ENCODE peak calls at places on chromosomes 11 and 22, in five cellular contexts. B, F, O, N and U are unnamed samples. For H3K4me1, the result is how much of the 10 kb centered on the place peaks cover.

GRCh38 chr11:78961938-78962701 is 387.5 kb upstream of the NARS2 start:
- DNase-seq in F (peak), N (no peak), B (no peak), O (peak), U (peak)

GRCh38 chr22:26068571-26068970 is 100.7 kb upstream of the SEZ6L start:
- DNase-seq in F (no peak), N (no peak), O (no peak), B (no peak), U (peak)

GRCh38 chr11:76863196-76863777 is 2.6 kb downstream of the ACER3 start:
- DNase-seq in N (no peak), O (no peak), F (no peak), B (peak), U (no peak)

GRCh38 chr22:23063539-23064380 is 6.6 kb upstream of the GNAZ start:
- DNase-seq in O (no peak), F (no peak), B (no peak), N (no peak), U (peak)

GRCh38 chr11:92767416-92767815 is 202.0 kb upstream of the MTNR1B start:
- DNase-seq in N (no peak), F (no peak), O (no peak), B (no peak), U (no peak)

GRCh38 chr22:44387486-44387885 is 74.7 kb upstream of the SHISAL1 start:
- DNase-seq in O (no peak), N (no peak), B (peak), F (no peak), U (peak)

GRCh38 chr11:31818874-31819331 is 7.8 kb upstream of the PAX6 start:
- DNase-seq in O (no peak), N (no peak), B (no peak), F (no peak), U (peak)

GRCh38 chr11:32053151-32053550 is 37.7 kb upstream of the RCN1 start:
- DNase-seq in B (no peak), F (peak), O (no peak), N (no peak), U (no peak)

GRCh38 chr11:3855808-3856491 is 486 bp downstream of the STIM1 start:
- DNase-seq in F (peak), B (peak), O (peak), N (peak), U (peak)
- H3K4me1 ChIP-seq in F (under half), B (under half), O (half or more), N (half or more), U (under half)

DNA sequence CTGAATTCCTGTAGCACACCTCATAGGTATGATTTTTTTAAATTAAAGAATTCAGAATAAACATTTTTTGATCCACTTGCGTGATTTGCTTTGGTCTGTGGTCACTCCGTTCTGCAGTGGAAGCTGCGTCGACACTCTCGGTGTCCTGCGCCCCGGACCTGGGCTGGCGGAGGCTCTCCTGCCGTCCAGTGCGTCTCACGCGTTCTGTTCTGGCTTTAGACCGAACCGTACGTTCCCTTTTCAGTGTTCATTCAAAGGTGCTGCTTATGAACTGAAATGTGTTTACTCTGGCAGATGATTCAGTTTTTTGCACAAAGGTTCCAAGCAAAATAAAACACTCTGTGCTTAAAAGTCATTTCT is 38.2 kb downstream of the CTTN start:
- DNase-seq in B (no peak), N (no peak), O (no peak), F (no peak), U (no peak)
- H3K4me1 ChIP-seq in B (under half), N (under half), O (under half), F (under half), U (under half)

GRCh38 chr11:106961048-106961447 is 57.2 kb downstream of the GUCY1A2 start:
- DNase-seq in N (no peak), O (no peak), B (no peak), F (peak), U (no peak)
- H3K4me1 ChIP-seq in N (under half), O (under half), B (under half), F (under half), U (under half)

GRCh38 chr11:94196363-94196762 is 67.7 kb downstream of the PANX1 start:
- DNase-seq in F (peak), B (no peak), N (no peak), O (peak), U (no peak)

GRCh38 chr11:94198718-94199117 is 70.1 kb downstream of the PANX1 start:
- DNase-seq in B (no peak), F (no peak), O (no peak), N (no peak), U (no peak)

GRCh38 chr11:94199367-94200130 is 70.9 kb downstream of the PANX1 start:
- DNase-seq in F (peak), B (no peak), N (no peak), O (no peak), U (no peak)

GRCh38 chr11:94203070-94203469 is 74.4 kb downstream of the PANX1 start:
- DNase-seq in N (no peak), B (no peak), O (no peak), F (no peak), U (no peak)

DNA sequence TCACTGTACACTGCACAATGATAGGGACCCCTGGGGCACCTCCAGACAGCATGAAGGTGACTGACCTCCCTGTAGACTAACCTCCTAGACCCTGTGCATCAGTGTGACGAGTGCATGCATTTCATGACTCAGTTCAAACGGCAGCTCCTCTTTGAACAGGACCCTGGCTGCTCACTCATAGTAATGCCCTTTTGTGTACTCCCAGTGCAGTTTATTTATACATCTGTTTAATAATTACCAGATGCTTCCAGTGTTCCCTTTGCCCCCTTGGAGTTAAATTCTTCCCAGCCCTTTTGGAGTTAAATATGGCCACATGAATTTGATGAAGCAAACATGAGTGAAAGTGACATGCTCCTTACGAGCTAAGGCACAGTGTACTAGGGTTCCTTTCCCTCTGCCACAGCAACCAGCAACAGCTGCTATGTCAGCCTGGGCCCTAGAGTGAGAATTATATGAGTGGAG is 72.4 kb downstream of the PANX1 start:
- DNase-seq in F (peak), B (no peak), O (no peak), N (no peak), U (no peak)
- H3K4me1 ChIP-seq in F (under half), B (under half), O (under half), N (under half), U (under half)

DNA sequence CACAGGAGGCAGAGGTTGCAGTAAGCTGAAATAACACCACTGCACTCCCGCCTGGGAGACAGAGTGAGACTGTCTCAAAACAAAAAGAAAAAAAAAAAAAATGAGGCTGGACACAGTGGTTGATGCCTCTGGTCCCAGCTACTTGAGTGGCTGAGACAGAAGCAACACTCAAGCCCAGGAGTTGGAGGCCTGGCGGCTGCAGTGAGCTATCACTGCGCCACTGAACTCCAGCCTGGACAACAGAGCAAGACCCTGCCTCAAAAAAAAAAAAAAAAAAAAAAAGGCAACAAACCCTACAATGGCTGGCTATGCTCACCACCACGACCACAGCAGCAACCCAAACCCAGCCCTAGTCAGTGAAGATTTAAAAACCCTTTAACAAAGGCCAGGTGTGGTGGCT is 8.2 kb downstream of the NAP1L4 start:
- DNase-seq in B (no peak), O (no peak), N (no peak), F (no peak), U (no peak)
- H3K4me1 ChIP-seq in B (under half), O (under half), N (under half), F (under half), U (under half)